ENCODE peak calls at places on chromosomes 4 and X, in five cellular contexts. C, F, H, D and Y are unnamed samples.

GRCh38 chrX:129360175-129360574 is 163.1 kb downstream of the SMARCA1 start:
- DNase-seq in H (peak; percentile 1), C (peak; percentile 57), D (peak; percentile 39), F (peak; percentile 35), Y (peak; percentile 19)

GRCh38 chr4:184361443-184361842 is 112.9 kb downstream of the IRF2 start:
- DNase-seq in F (no peak), C (no peak), H (no peak), D (no peak), Y (no peak)

GRCh38 chr4:29829067-29829466 is 891.1 kb upstream of the PCDH7 start:
- DNase-seq in F (no peak), D (no peak), H (no peak), C (no peak), Y (no peak)

GRCh38 chr4:82421796-82422560 is 8.3 kb downstream of the HNRNPDL start:
- DNase-seq in F (no peak), D (no peak), C (peak; percentile 8), H (no peak), Y (no peak)

GRCh38 chr4:1907848-1908525 is 36.8 kb downstream of the NSD2 start:
- DNase-seq in F (no peak), H (no peak), D (no peak), C (no peak), Y (no peak)

GRCh38 chrX:9847071-9847470 is 60.8 kb downstream of the SHROOM2 start:
- DNase-seq in C (peak; percentile 90), F (no peak), D (peak; percentile 74), H (no peak), Y (no peak)

GRCh38 chr4:94452476-94453300 is 946 bp downstream of the PDLIM5 start:
- DNase-seq in C (peak; percentile 86), F (no peak), H (no peak), D (peak; percentile 84), Y (no peak)

GRCh38 chrX:41164469-41164868 is 79.2 kb downstream of the USP9X start:
- DNase-seq in C (no peak), H (no peak), F (no peak), D (no peak), Y (no peak)

GRCh38 chr4:54238389-54238788 is 9.3 kb downstream of the PDGFRA start:
- DNase-seq in H (no peak), D (no peak), F (no peak), C (peak; percentile 44), Y (no peak)

GRCh38 chr4:111689214-111689613 is 456.0 kb upstream of the FAM241A start:
- DNase-seq in H (no peak), D (no peak), F (no peak), C (no peak), Y (no peak)

GRCh38 chr4:52051615-52052474 is 741 bp downstream of the SPATA18 start:
- DNase-seq in C (peak; percentile 86), H (no peak), F (no peak), D (peak; percentile 81), Y (no peak)

GRCh38 chr4:107037188-107037587 is 1.1 kb upstream of the DKK2 start:
- DNase-seq in C (peak; percentile 23), F (no peak), D (peak; percentile 46), H (no peak), Y (no peak)

GRCh38 chr4:2259036-2259540 is 2.8 kb downstream of the MXD4 start:
- DNase-seq in C (no peak), D (no peak), H (no peak), F (no peak), Y (no peak)

GRCh38 chrX:9902651-9903050 is 64.5 kb upstream of the CLDN34 start:
- DNase-seq in C (no peak), D (no peak), H (no peak), F (no peak), Y (no peak)

GRCh38 chr4:41137879-41138278 is 76.5 kb downstream of the APBB2 start:
- DNase-seq in F (no peak), H (no peak), D (no peak), C (no peak), Y (no peak)

GRCh38 chr4:112953295-112953694 is 96.2 kb upstream of the ANK2 start:
- DNase-seq in D (no peak), F (no peak), H (no peak), C (no peak), Y (no peak)

GRCh38 chr4:159498371-159499115 is 395.7 kb downstream of the RAPGEF2 start:
- DNase-seq in F (no peak), C (no peak), D (no peak), H (no peak), Y (no peak)

GRCh38 chrX:133185938-133186337 is 32.2 kb downstream of the TFDP3 start:
- DNase-seq in C (peak; percentile 56), F (no peak), D (no peak), H (no peak), Y (no peak)

GRCh38 chr4:87521757-87522374 is 7.3 kb downstream of the SPARCL1 start:
- DNase-seq in H (no peak), F (no peak), C (no peak), D (no peak), Y (no peak)

GRCh38 chr4:10734697-10735096 is 50.1 kb upstream of the CLNK start:
- DNase-seq in F (no peak), D (no peak), H (no peak), C (no peak), Y (no peak)

GRCh38 chr4:147336252-147336651 is 144.6 kb upstream of the EDNRA start:
- DNase-seq in D (no peak), F (no peak), C (peak; percentile 13), H (no peak), Y (no peak)

GRCh38 chr4:113996599-113997177 is 17.2 kb upstream of the ARSJ start:
- DNase-seq in D (no peak), H (no peak), C (peak; percentile 91), F (no peak), Y (no peak)

GRCh38 chr4:31086771-31087330 is 366.7 kb downstream of the PCDH7 start:
- DNase-seq in H (no peak), C (no peak), D (no peak), F (no peak), Y (no peak)

GRCh38 chrX:11666180-11666579 is 460 bp upstream of the ARHGAP6 start:
- DNase-seq in F (no peak), C (peak; percentile 13), H (no peak), D (no peak), Y (no peak)

GRCh38 chrX:107766470-107767140 is 9.0 kb downstream of the TSC22D3 start:
- DNase-seq in F (no peak), H (no peak), C (peak; percentile 75), D (peak; percentile 37), Y (no peak)

GRCh38 chr4:173505924-173506779 is 23.9 kb downstream of the HAND2 start:
- DNase-seq in F (no peak), H (no peak), C (peak; percentile 61), D (peak; percentile 49), Y (no peak)